ENCODE peak calls at places on chromosomes 1 and 21, in four cellular contexts. L, G, R and A are unnamed samples.

GRCh38 chr1:26571381-26571780 is 41.8 kb downstream of the RPS6KA1 start:
- DNase-seq in L (no peak), G (no peak), R (no peak), A (no peak)

GRCh38 chr1:92599184-92599583 is 112.5 kb upstream of the GFI1 start:
- DNase-seq in L (peak), R (peak), G (peak), A (peak)

GRCh38 chr1:63663301-63663700 is 70.1 kb downstream of the PGM1 start:
- DNase-seq in R (no peak), L (no peak), G (peak), A (no peak)

GRCh38 chr1:197198911-197199310 is 52.4 kb upstream of the ASPM start:
- DNase-seq in G (no peak), L (no peak), R (no peak), A (no peak)

GRCh38 chr1:111955755-111956154 is 33.7 kb downstream of the KCND3 start:
- DNase-seq in R (no peak), L (no peak), G (no peak), A (no peak)

GRCh38 chr1:111442457-111442856 is 6.6 kb downstream of the WDR77 start:
- DNase-seq in L (no peak), R (no peak), G (no peak), A (no peak)

GRCh38 chr1:223221686-223222085 is 78.6 kb upstream of the TLR5 start:
- DNase-seq in R (no peak), G (no peak), L (no peak), A (no peak)

GRCh38 chr1:37739222-37739621 is 25.7 kb downstream of the EPHA10 start:
- DNase-seq in R (no peak), L (no peak), G (peak), A (peak)

GRCh38 chr1:247857069-247857985 is at the start of gene TRIM58:
- DNase-seq in R (no peak), L (peak), G (peak), A (no peak)

GRCh38 chr1:78171736-78172590 is 126.2 kb downstream of the GIPC2 start:
- DNase-seq in G (peak), R (no peak), L (no peak), A (no peak)

GRCh38 chr1:43531453-43531905 is 796 bp downstream of the PTPRF start:
- DNase-seq in G (peak), L (peak), R (peak), A (peak)

GRCh38 chr1:89051944-89052312 is 13.1 kb downstream of the GBP1 start:
- DNase-seq in L (no peak), G (no peak), R (no peak), A (no peak)

GRCh38 chr1:188096521-188096920 is 1267.8 kb downstream of the PLA2G4A start:
- DNase-seq in G (no peak), L (no peak), R (no peak), A (no peak)

GRCh38 chr1:55071477-55071876 is 32.1 kb downstream of the PCSK9 start:
- DNase-seq in R (peak), G (peak), L (peak), A (peak)
- TF ChIP-seq EZH2phosphoT487 in R (no peak), G (no peak), L (no peak), A (no peak)

DNA sequence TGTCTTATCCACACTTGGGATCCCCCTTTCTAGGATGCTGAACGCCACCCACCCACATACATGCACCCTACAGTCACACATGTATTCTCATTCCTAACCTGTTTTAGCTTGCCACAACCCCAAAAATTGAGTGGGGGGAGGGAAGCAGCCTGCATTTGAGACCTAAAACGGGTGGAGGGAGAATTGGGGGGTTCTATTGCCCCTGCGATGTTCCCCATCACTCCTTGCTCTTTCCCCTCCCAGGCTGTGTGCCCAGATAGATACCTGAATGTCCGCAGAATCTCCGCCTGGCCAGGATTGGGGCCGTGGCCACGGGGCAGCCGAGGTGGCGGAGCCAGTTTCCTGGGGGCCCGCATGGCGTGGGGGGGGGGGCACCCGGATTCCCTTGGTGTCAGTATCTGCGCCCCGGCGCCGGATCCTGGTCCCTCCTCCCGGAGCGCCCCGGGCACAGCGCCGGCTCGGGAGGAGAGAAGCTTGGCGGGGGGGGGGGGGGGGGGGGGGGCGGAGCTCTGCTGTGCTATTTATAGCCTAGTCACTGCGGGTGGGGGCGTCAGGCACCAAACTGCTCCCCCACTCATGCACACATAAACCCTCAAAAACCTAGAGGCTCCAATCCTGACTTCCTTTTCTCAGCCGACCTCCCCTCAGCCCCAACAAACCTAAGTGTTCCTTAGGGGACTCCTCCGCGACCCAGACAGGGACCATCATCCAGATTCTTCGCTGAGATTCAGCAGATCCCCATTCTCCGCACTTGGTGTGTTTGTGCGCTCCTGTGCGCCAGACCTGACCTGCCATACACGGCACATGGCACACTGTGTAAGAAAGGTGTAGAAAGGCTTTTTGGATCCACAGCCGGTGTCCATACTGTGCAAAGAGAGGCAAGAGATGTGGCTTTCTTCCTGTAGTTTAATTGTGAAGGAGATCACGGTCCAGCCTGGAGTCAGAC is 1.9 kb downstream of the ANKRD34A start:
- DNase-seq in R (peak), G (peak), L (peak), A (peak)
- TF ChIP-seq EZH2phosphoT487 in R (peak), G (no peak), L (peak), A (no peak)

DNA sequence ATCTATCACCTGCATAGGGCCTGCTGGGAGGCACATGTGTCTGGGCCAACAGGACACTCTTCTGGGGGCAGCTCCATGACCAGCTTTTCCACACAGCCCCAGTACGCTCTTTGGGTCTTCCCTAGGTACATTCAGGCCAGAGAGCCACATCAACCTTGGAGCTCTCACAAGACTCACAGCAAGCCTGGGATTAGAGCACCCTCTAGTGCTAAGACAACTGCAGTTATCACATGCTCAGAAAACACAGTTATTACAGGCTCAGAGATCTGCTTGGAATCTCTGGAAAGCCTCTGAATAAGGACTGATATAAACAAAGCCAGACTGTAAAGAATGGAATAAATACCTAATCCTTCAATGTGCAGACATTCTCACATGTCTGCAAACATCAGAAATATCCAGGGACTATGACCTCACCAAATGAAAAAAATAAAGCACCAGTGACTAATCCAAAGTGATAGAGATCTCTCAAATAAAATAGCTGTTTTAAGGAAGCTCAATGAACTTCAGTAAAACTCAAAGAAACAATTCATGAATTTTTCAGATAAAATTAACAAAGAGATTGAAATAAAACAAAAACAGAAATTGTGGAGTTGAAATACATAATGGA is 563.9 kb upstream of the NR5A2 start:
- DNase-seq in R (peak), G (peak), L (peak), A (peak)
- TF ChIP-seq EZH2phosphoT487 in R (no peak), G (no peak), L (no peak), A (no peak)

GRCh38 chr1:238254935-238255334 is 364.2 kb upstream of the ZP4 start:
- DNase-seq in L (peak), G (no peak), R (peak), A (no peak)

GRCh38 chr1:238257018-238257417 is 366.3 kb upstream of the ZP4 start:
- DNase-seq in L (no peak), G (no peak), R (no peak), A (no peak)

GRCh38 chr1:238252033-238252802 is 361.5 kb upstream of the ZP4 start:
- DNase-seq in L (peak), R (peak), G (peak), A (peak)
- TF ChIP-seq EZH2phosphoT487 in L (no peak), R (no peak), G (no peak), A (no peak)

DNA sequence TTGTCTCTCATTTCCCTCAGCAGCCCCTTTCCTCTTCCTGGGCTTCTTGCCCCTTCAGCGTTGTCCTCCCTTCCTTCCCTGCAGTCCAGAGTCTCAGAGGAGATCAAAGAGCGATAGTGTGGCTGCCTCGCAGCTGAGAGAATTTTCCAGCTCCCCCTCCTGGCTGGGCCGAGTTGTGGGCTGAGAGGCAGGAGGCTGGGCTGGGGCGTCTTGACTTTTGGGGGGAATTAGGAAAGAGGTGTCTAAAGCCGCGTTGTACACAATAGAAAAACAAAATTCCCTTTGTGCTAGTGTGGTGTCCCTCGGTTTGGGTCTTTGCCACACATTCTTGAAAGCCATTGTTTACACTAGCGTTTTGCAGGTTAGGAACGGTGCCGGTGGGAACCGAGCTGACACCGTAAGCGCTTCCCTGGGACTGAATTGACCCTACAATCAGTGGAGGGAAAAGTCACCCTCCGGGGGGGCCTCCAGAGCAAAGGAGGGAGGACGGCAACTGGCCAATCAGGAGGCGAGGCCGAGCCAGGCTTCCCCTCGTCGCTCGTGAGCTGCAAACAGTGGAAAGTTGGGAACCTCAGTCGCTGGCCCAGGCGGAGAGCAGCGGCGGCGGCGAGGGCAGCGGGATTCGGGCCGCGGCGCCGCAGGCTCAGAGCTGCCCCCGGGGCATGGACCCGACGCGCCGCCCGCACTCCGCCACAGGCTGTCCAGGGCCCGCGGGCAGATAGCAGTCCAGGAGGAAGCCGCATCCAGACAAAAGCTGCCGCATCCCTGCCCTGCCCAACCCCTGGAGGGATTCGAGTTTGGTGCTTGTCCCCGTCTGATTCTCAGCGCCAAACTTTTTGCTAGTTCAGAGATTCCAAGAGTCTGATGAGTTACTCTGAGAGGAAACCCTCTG is at the start of gene HMCN1:
- DNase-seq in R (peak), L (peak), G (peak), A (peak)
- TF ChIP-seq EZH2phosphoT487 in R (no peak), L (no peak), G (no peak), A (no peak)

GRCh38 chr1:187041104-187041503 is 212.4 kb downstream of the PLA2G4A start:
- DNase-seq in G (no peak), R (no peak), L (peak), A (no peak)

GRCh38 chr1:187037973-187038553 is 209.3 kb downstream of the PLA2G4A start:
- DNase-seq in G (no peak), R (no peak), L (no peak), A (no peak)

GRCh38 chr1:187042538-187042937 is 213.8 kb downstream of the PLA2G4A start:
- DNase-seq in G (peak), L (no peak), R (no peak), A (no peak)

GRCh38 chr1:187033721-187034120 is 205.0 kb downstream of the PLA2G4A start:
- DNase-seq in G (no peak), R (no peak), L (no peak), A (no peak)

GRCh38 chr1:187038789-187039188 is 210.0 kb downstream of the PLA2G4A start:
- DNase-seq in G (peak), R (no peak), L (no peak), A (peak)
- TF ChIP-seq EZH2phosphoT487 in G (no peak), R (no peak), L (no peak), A (no peak)

GRCh38 chr1:50829010-50829958 is 130.8 kb downstream of the FAF1 start:
- DNase-seq in G (no peak), R (no peak), L (no peak), A (no peak)
- TF ChIP-seq EZH2phosphoT487 in G (no peak), R (no peak), L (no peak), A (no peak)

GRCh38 chr21:34352556-34352955 is 11.2 kb upstream of the KCNE2 start:
- DNase-seq in R (no peak), G (no peak), L (no peak), A (no peak)

GRCh38 chr21:34355570-34355969 is 8.2 kb upstream of the KCNE2 start:
- DNase-seq in R (no peak), G (no peak), L (no peak), A (no peak)

GRCh38 chr21:34354836-34355235 is 9.0 kb upstream of the KCNE2 start:
- DNase-seq in R (no peak), G (no peak), L (no peak), A (no peak)

GRCh38 chr21:34348890-34349519 is 14.8 kb upstream of the KCNE2 start:
- DNase-seq in L (no peak), G (no peak), R (no peak), A (no peak)

GRCh38 chr21:34351786-34352241 is 12.0 kb upstream of the KCNE2 start:
- DNase-seq in L (peak), G (peak), R (peak), A (peak)
- TF ChIP-seq EZH2phosphoT487 in L (no peak), G (no peak), R (no peak), A (no peak)

GRCh38 chr1:5882367-5883128 is 109.7 kb downstream of the NPHP4 start:
- DNase-seq in G (no peak), L (no peak), R (no peak), A (no peak)
- TF ChIP-seq EZH2phosphoT487 in G (no peak), L (no peak), R (no peak), A (no peak)